ENCODE peak calls at places on chromosomes 6 and 20, in four cellular contexts. L is coronary artery, T is HFF-Myc, X is neural crest cell. M is an unnamed sample.

GRCh38 chr6:41942045-41942851 is 640 bp upstream of the CCND3 start:
- DNase-seq in L (no peak), T (no peak), X (no peak), M (no peak)

GRCh38 chr6:134491473-134491872 is 173.6 kb upstream of the SGK1 start:
- DNase-seq in L (no peak), T (no peak), X (no peak), M (no peak)

GRCh38 chr6:12203001-12203400 is 87.2 kb upstream of the EDN1 start:
- DNase-seq in L (no peak), T (no peak), X (no peak), M (no peak)

GRCh38 chr6:169827372-169827771 is 76.0 kb downstream of the ERMARD start:
- DNase-seq in L (no peak), T (no peak), X (no peak), M (no peak)

GRCh38 chr20:50513169-50514034 is 3.2 kb downstream of the PTPN1 start:
- DNase-seq in L (no peak), T (no peak), X (no peak), M (no peak)

GRCh38 chr6:109322825-109323580 is 59.3 kb downstream of the CD164 start:
- DNase-seq in L (no peak), T (no peak), X (no peak), M (no peak)

GRCh38 chr6:75204959-75205775 is 686 bp downstream of the COL12A1 start:
- DNase-seq in L (peak; percentile 90), T (no peak), X (peak; percentile 23), M (peak; percentile 27)

GRCh38 chr6:72182337-72183246 is 296.2 kb downstream of the RIMS1 start:
- DNase-seq in L (no peak), T (no peak), X (peak; percentile 30), M (peak; percentile 52)

GRCh38 chr6:119241124-119241491 is 108.5 kb downstream of the MAN1A1 start:
- DNase-seq in L (no peak), T (peak; percentile 27), X (no peak), M (no peak)

GRCh38 chr6:15547379-15547778 is 115.4 kb downstream of the DTNBP1 start:
- DNase-seq in L (no peak), T (no peak), X (no peak), M (no peak)

GRCh38 chr6:134034478-134034877 is 17.9 kb downstream of the SLC2A12 start:
- DNase-seq in L (no peak), T (no peak), X (no peak), M (no peak)

GRCh38 chr6:37809144-37809543 is 10.4 kb upstream of the ZFAND3 start:
- DNase-seq in L (no peak), T (no peak), X (no peak), M (no peak)

GRCh38 chr6:73231986-73232391 is 6.7 kb upstream of the KHDC1L start:
- DNase-seq in L (no peak), T (no peak), X (no peak), M (no peak)

GRCh38 chr20:51060301-51060700 is 37.4 kb upstream of the KCNG1 start:
- DNase-seq in L (no peak), T (no peak), X (no peak), M (no peak)

GRCh38 chr6:155093430-155093829 is 98.3 kb downstream of the TIAM2 start:
- DNase-seq in L (no peak), T (no peak), X (no peak), M (no peak)

GRCh38 chr20:60765821-60766403 is 486.1 kb upstream of the CDH4 start:
- DNase-seq in L (no peak), T (no peak), X (no peak), M (no peak)

GRCh38 chr20:61640846-61641245 is 388.8 kb downstream of the CDH4 start:
- DNase-seq in L (no peak), T (no peak), X (no peak), M (no peak)

GRCh38 chr20:60695223-60695622 is 556.8 kb upstream of the CDH4 start:
- DNase-seq in L (no peak), T (peak; percentile 14), X (no peak), M (no peak)

GRCh38 chr6:110944681-110945151 is 13.8 kb upstream of the GTF3C6 start:
- DNase-seq in L (no peak), T (peak; percentile 72), X (no peak), M (no peak)

GRCh38 chr6:21984551-21984950 is 312.3 kb downstream of the PRL start:
- DNase-seq in L (no peak), T (no peak), X (no peak), M (no peak)

GRCh38 chr20:44649976-44650375 is 1.5 kb downstream of the ADA start:
- DNase-seq in L (no peak), T (no peak), X (no peak), M (no peak)

GRCh38 chr6:134983823-134984222 is 33.9 kb upstream of the ALDH8A1 start:
- DNase-seq in L (no peak), T (no peak), X (no peak), M (no peak)

GRCh38 chr6:133340557-133340956 is 99.4 kb downstream of the EYA4 start:
- DNase-seq in L (no peak), T (no peak), X (no peak), M (no peak)

GRCh38 chr6:44531447-44532015 is 144.0 kb downstream of the CDC5L start:
- DNase-seq in L (peak; percentile 62), T (no peak), X (no peak), M (no peak)

GRCh38 chr6:169046483-169047192 is 207.0 kb downstream of the THBS2 start:
- DNase-seq in L (peak; percentile 84), T (no peak), X (no peak), M (no peak)

GRCh38 chr6:13767121-13767794 is 47.1 kb downstream of the MCUR1 start:
- DNase-seq in L (peak; percentile 78), T (no peak), X (no peak), M (no peak)

GRCh38 chr20:49694450-49695071 is 19.1 kb downstream of the B4GALT5 start:
- DNase-seq in L (peak; percentile 22), T (no peak), X (no peak), M (peak; percentile 18)

GRCh38 chr20:21175433-21175832 is 49.6 kb downstream of the KIZ start:
- DNase-seq in L (no peak), T (no peak), X (no peak), M (no peak)

GRCh38 chr20:26218301-26218700 is 521.6 kb upstream of the ZNF337 start:
- DNase-seq in L (no peak), T (no peak), X (no peak), M (no peak)

GRCh38 chr6:51989789-51990188 is 97.6 kb downstream of the PKHD1 start:
- DNase-seq in L (no peak), T (no peak), X (no peak), M (no peak)

GRCh38 chr6:20172842-20173456 is 39.3 kb downstream of the MBOAT1 start:
- DNase-seq in L (no peak), T (no peak), X (no peak), M (no peak)

GRCh38 chr6:159074120-159074684 is 29.4 kb upstream of the TAGAP start:
- DNase-seq in L (no peak), T (no peak), X (peak; percentile 8), M (peak; percentile 34)

GRCh38 chr6:41577865-41578713 is 31.9 kb downstream of the FOXP4 start:
- DNase-seq in L (no peak), T (no peak), X (peak; percentile 39), M (peak; percentile 44)

GRCh38 chr6:161549977-161550655 is 276.3 kb upstream of the AGPAT4 start:
- DNase-seq in L (no peak), T (no peak), X (no peak), M (no peak)

GRCh38 chr6:110526731-110527130 is 50.3 kb upstream of the SLC22A16 start:
- DNase-seq in L (no peak), T (no peak), X (no peak), M (no peak)

DNA sequence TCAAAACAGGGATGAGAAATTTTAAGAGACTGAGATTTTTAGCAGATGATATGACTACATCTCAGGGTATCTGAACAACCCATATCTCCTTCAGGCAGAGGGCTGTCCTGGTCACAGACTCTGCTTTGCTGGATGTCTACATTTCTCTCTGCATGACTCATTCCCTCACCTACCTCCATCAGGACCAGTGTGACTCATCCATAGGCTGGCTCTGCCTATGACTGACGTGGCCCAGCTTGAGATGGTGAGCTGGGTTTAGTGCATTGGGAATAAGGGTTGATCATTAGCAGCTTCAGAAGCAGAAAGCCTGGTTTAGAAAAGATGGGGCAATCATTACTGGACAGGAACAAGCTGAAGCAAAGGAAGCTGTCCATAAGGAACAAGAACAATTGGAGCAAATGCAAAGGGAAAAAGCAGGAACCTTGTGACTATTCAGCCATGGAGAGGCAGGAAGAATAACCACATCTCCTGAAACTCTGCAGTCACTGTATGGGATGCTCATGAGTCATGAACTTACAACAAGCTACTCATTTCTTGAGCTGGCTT is 86.4 kb upstream of the CBLN4 start:
- DNase-seq in L (no peak), T (no peak), X (no peak), M (no peak)
- TF ChIP-seq CTCF in L (no peak), T (no peak), X (no peak), M (no peak)

GRCh38 chr6:104943781-104944180 is 13.1 kb upstream of the LIN28B start:
- DNase-seq in L (no peak), T (no peak), X (peak; percentile 57), M (peak; percentile 50)

GRCh38 chr6:104940238-104940880 is 16.5 kb upstream of the LIN28B start:
- DNase-seq in L (no peak), T (no peak), X (peak; percentile 69), M (peak; percentile 81)

GRCh38 chr6:104940881-104941693 is 15.8 kb upstream of the LIN28B start:
- DNase-seq in L (no peak), T (no peak), X (peak; percentile 82), M (peak; percentile 89)

GRCh38 chr6:104936766-104937535 is 20.0 kb upstream of the LIN28B start:
- DNase-seq in L (no peak), T (no peak), X (no peak), M (no peak)

GRCh38 chr6:104941694-104942177 is 15.2 kb upstream of the LIN28B start:
- DNase-seq in L (no peak), T (no peak), X (no peak), M (no peak)
- TF ChIP-seq CTCF in L (no peak), T (no peak), X (no peak), M (no peak)

GRCh38 chr20:19780261-19780660 is 22.2 kb downstream of the RIN2 start:
- DNase-seq in L (no peak), T (no peak), X (no peak), M (no peak)

GRCh38 chr20:19778404-19778803 is 20.3 kb downstream of the RIN2 start:
- DNase-seq in L (no peak), T (no peak), X (no peak), M (no peak)

GRCh38 chr20:19781235-19781634 is 23.2 kb downstream of the RIN2 start:
- DNase-seq in L (no peak), T (no peak), X (no peak), M (no peak)

GRCh38 chr20:19777981-19778380 is 19.9 kb downstream of the RIN2 start:
- DNase-seq in L (no peak), T (no peak), X (no peak), M (no peak)

DNA sequence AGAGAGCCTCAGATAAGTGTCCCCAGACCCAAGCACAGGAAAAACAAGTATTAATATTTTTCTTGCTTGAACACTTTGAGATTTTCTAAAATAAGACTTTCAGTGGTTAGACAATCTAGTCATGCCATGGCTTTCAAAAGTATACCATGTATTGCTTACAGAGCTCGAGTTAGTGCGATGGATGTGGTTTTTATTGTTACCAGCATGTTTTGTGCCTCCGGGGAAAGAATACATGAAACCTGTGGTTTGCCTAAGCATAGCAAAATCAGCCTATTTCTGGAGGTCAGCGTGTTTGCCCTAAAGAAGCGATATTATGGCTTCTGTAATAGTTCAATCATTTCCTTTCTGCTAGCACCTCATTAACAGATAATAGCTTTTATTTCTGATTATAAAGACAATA is 21.6 kb downstream of the RIN2 start:
- DNase-seq in L (no peak), T (no peak), X (no peak), M (no peak)
- TF ChIP-seq CTCF in L (no peak), T (no peak), X (no peak), M (no peak)

GRCh38 chr6:50381106-50381415 is 331.3 kb upstream of the DEFB112 start:
- DNase-seq in L (no peak), T (no peak), X (no peak), M (peak; percentile 30)
- TF ChIP-seq CTCF in L (no peak), T (no peak), X (peak; percentile 44), M (peak; percentile 65)

M was measured in endothelial cell.